ENCODE peak calls at places on chromosomes 7 and 10, in seven cellular contexts. H is CD8-positive, alpha-beta T cell; F is left lobe of liver; Y is activated CD4-positive, CD25-positive, alpha-beta regulatory T cell; Q is stimulated activated CD8-positive, alpha-beta memory T cell treated with anti-CD3 and anti-CD28 coated beads, Interleukin-7, amount 100 ng/mL, for 24 hours; K is HFFc6; L is NCI-H2171 treated with DMSO at 0.1 percent for 48 hours. D is an unnamed sample.

GRCh38 chr7:151705744-151706567 is 171.0 kb downstream of the PRKAG2 start:
- DNase-seq in H (peak), K (peak), F (no peak), Y (no peak), Q (no peak), L (no peak), D (no peak)

GRCh38 chr7:7972128-7972527 is 3.5 kb downstream of the GLCCI1 start:
- DNase-seq in Q (no peak), K (no peak), F (no peak), Y (no peak), L (no peak), H (no peak), D (no peak)

GRCh38 chr10:82319046-82319445 is 444.1 kb downstream of the NRG3 start:
- DNase-seq in F (no peak), Q (no peak), Y (no peak), H (no peak), L (peak), K (no peak), D (no peak)

GRCh38 chr10:107548301-107548700 is 383.8 kb upstream of the SORCS1 start:
- DNase-seq in K (no peak), Q (no peak), F (no peak), L (no peak), H (no peak), Y (no peak), D (no peak)

GRCh38 chr10:87845624-87846377 is 17.5 kb downstream of the KLLN start:
- DNase-seq in Q (no peak), Y (no peak), L (no peak), H (no peak), K (peak), F (no peak), D (no peak)

GRCh38 chr7:127751723-127752448 is 99.9 kb downstream of the SND1 start:
- DNase-seq in L (peak), Y (no peak), H (no peak), Q (no peak), K (no peak), F (peak), D (no peak)

GRCh38 chr10:78301891-78302738 is 268.5 kb downstream of the RPS24 start:
- DNase-seq in Y (no peak), H (no peak), K (no peak), L (peak), F (peak), Q (no peak), D (no peak)

GRCh38 chr7:129574487-129574886 is 37.0 kb upstream of the NRF1 start:
- DNase-seq in H (no peak), L (peak), F (no peak), Q (no peak), Y (no peak), K (peak), D (no peak)

GRCh38 chr7:83957333-83957732 is 237.3 kb downstream of the SEMA3A start:
- DNase-seq in Q (no peak), F (no peak), K (no peak), H (no peak), L (peak), Y (no peak), D (no peak)

GRCh38 chr10:29807407-29807806 is 172.6 kb upstream of the SVIL start:
- DNase-seq in K (peak), L (no peak), H (no peak), F (no peak), Q (no peak), Y (no peak), D (no peak)

GRCh38 chr10:103193107-103193819 is at the start of gene NT5C2:
- DNase-seq in L (peak), F (peak), H (peak), Q (peak), Y (peak), K (peak), D (no peak)

D was measured in esophagus squamous epithelium.